ENCODE peak calls at places on chromosomes 2 and 18, in five cellular contexts. R, U, P, I and L are unnamed samples.

GRCh38 chr2:214651451-214651850 is 158.0 kb downstream of the BARD1 start:
- ATAC-seq in P (no peak), R (no peak), U (no peak), I (no peak), L (no peak)

GRCh38 chr18:11902522-11903292 is 5.4 kb downstream of the MPPE1 start:
- ATAC-seq in I (no peak), P (no peak), R (no peak), U (no peak), L (no peak)

GRCh38 chr2:85746313-85747004 is 7.3 kb upstream of the ATOH8 start:
- ATAC-seq in I (no peak), R (no peak), U (no peak), P (no peak), L (no peak)

GRCh38 chr2:4214444-4215295 is 511.3 kb downstream of the DCDC2C start:
- ATAC-seq in R (peak; percentile 51), P (no peak), U (no peak), I (no peak), L (no peak)

GRCh38 chr2:42962521-42962953 is 170.2 kb upstream of the HAAO start:
- ATAC-seq in U (no peak), I (no peak), P (no peak), R (peak; percentile 62), L (no peak)

GRCh38 chr18:48815581-48816324 is 135.0 kb downstream of the SMAD7 start:
- ATAC-seq in P (no peak), U (no peak), R (no peak), I (no peak), L (no peak)

GRCh38 chr18:34511879-34512278 is 198.2 kb upstream of the DTNA start:
- ATAC-seq in I (no peak), U (no peak), R (no peak), P (no peak), L (no peak)

GRCh38 chr18:32393407-32393806 is 77.3 kb downstream of the GAREM1 start:
- ATAC-seq in P (no peak), R (no peak), U (no peak), I (no peak), L (no peak)

GRCh38 chr18:63808125-63808524 is 32.9 kb downstream of the SERPINB7 start:
- ATAC-seq in R (no peak), U (no peak), I (no peak), P (no peak), L (no peak)

GRCh38 chr18:12703096-12703567 is 290 bp downstream of the PSMG2 start:
- ATAC-seq in I (peak; percentile 74), P (no peak), U (peak; percentile 82), R (no peak), L (peak; percentile 62)

GRCh38 chr2:31239842-31240198 is 5.9 kb downstream of the EHD3 start:
- ATAC-seq in U (peak; percentile 54), I (no peak), R (no peak), P (peak; percentile 15), L (peak; percentile 72)

GRCh38 chr18:45628979-45629958 is 14.0 kb downstream of the SLC14A2 start:
- ATAC-seq in I (no peak), U (no peak), R (no peak), P (no peak), L (no peak)

GRCh38 chr2:72341639-72342038 is 194.0 kb upstream of the CYP26B1 start:
- ATAC-seq in U (no peak), I (no peak), R (no peak), P (no peak), L (no peak)

GRCh38 chr2:58649746-58650145 is 408.6 kb upstream of the FANCL start:
- ATAC-seq in P (no peak), U (no peak), R (no peak), I (no peak), L (no peak)

GRCh38 chr18:22198163-22198562 is 28.8 kb downstream of the GATA6 start:
- ATAC-seq in U (no peak), I (no peak), P (no peak), R (no peak), L (no peak)

GRCh38 chr2:96512341-96512740 is 7.2 kb upstream of the NEURL3 start:
- ATAC-seq in I (no peak), P (no peak), R (no peak), U (no peak), L (no peak)

GRCh38 chr18:62717059-62717849 is 1.9 kb downstream of the PHLPP1 start:
- ATAC-seq in I (no peak), U (no peak), R (peak; percentile 4), P (peak; percentile 5), L (no peak)

GRCh38 chr2:58727977-58728656 is 487.0 kb upstream of the FANCL start:
- ATAC-seq in R (no peak), U (no peak), P (no peak), I (no peak), L (no peak)

GRCh38 chr18:25825066-25825465 is 265.3 kb downstream of the SS18 start:
- ATAC-seq in R (no peak), P (no peak), U (no peak), I (no peak), L (no peak)

GRCh38 chr2:45242161-45242741 is 233.0 kb upstream of the SIX2 start:
- ATAC-seq in I (no peak), P (no peak), R (peak; percentile 54), U (no peak), L (peak; percentile 52)

GRCh38 chr2:239792649-239793010 is 232.5 kb downstream of the NDUFA10 start:
- ATAC-seq in R (no peak), U (no peak), P (peak; percentile 20), I (no peak), L (no peak)

GRCh38 chr2:68295523-68295922 is 24.2 kb downstream of the CNRIP1 start:
- ATAC-seq in U (no peak), P (no peak), I (no peak), R (peak; percentile 79), L (no peak)

GRCh38 chr2:15284601-15285000 is 276.5 kb downstream of the NBAS start:
- ATAC-seq in U (no peak), I (no peak), P (no peak), R (no peak), L (no peak)

GRCh38 chr2:15275341-15275740 is 285.8 kb downstream of the NBAS start:
- ATAC-seq in P (no peak), R (no peak), I (no peak), U (no peak), L (no peak)

GRCh38 chr2:15278296-15278695 is 282.8 kb downstream of the NBAS start:
- ATAC-seq in U (no peak), P (no peak), R (no peak), I (no peak), L (no peak)

GRCh38 chr2:15281681-15282080 is 279.5 kb downstream of the NBAS start:
- ATAC-seq in I (no peak), P (no peak), U (no peak), R (no peak), L (no peak)

GRCh38 chr2:15279181-15279876 is 281.8 kb downstream of the NBAS start:
- ATAC-seq in I (no peak), U (no peak), R (no peak), P (peak; percentile 43), L (no peak)
- H3K27ac ChIP-seq in I (no peak overlapping the region), U (no peak overlapping the region), R (no peak overlapping the region), P (no peak overlapping the region), L (no peak overlapping the region)

GRCh38 chr2:23662941-23663729 is 263.8 kb downstream of the ATAD2B start:
- ATAC-seq in R (no peak), I (no peak), P (no peak), U (no peak), L (peak; percentile 82)
- TF ChIP-seq EP300 in R (no peak), I (no peak), P (no peak), U (no peak), L (no peak)

GRCh38 chr2:173956454-173956853 is 8.7 kb downstream of the SP3 start:
- ATAC-seq in P (no peak), I (no peak), R (no peak), U (no peak), L (no peak)
- H3K4me1 ChIP-seq in P (peaks cover 66% of the 10 kb centered on the region), I (peaks cover 36% of the 10 kb centered on the region), R (peaks cover 3% of the 10 kb centered on the region), U (peaks cover 78% of the 10 kb centered on the region), L (peaks cover 13% of the 10 kb centered on the region)

GRCh38 chr2:28626376-28626775 is 125.3 kb upstream of the PPP1CB start:
- ATAC-seq in I (no peak), P (no peak), R (no peak), U (no peak), L (no peak)
- H3K27ac ChIP-seq in I (no peak overlapping the region), P (no peak overlapping the region), R (no peak overlapping the region), U (peak overlapping the region; percentile 89), L (peak overlapping the region; percentile 94)

GRCh38 chr2:205386109-205386508 is 296.2 kb upstream of the NRP2 start:
- ATAC-seq in P (no peak), U (no peak), R (no peak), I (no peak), L (no peak)
- TF ChIP-seq EP300 in P (no peak), U (no peak), R (no peak), I (no peak), L (no peak)

DNA sequence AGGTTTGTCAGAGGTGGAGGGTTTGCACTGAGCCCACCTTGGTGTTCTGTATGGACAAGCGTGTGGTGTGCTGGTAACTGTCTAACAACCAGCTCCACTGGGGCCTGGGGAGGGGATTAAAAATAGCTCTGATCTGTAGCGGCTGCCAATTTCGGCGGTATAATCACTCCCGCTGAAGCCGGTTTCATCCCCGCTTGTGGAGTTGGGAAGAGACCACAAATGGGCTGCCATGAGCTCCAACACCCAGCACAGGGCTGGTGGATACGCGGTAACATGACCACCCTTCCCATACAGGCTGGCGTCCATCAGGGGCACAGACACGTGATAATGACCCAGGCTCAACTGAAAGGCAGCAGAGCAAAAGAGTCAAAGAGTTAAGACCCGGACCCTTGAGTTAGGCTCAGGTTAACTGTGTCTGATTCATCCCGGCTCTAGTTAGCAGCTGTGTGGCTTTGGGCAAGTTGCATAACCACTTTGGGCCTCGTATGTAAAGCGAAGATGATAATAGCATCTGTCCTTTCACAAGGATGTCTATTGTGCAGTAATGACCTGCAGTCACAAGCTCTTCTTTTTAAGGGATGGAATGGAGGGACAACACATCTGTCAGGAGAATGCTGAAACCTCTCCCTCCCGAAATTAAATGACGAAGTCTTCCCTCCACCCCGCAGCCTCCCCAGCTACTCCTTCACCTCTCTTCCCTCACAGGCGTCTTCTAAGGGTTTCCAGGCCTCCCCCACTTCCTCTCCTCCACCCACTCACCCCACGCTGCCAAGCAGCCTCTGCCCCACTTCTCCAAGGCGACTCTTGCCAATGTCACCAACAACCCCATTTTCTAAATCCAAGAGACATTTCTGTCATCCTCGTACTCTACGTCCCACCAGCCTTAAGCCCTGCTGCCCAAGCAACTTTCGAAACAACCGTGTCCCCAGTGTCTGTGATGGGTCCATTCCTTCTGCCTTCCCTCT is 135.3 kb upstream of the ID2 start:
- ATAC-seq in P (no peak), U (no peak), R (no peak), I (no peak), L (no peak)
- H3K4me1 ChIP-seq in P (peaks cover 10% of the 10 kb centered on the region), U (peaks cover 6% of the 10 kb centered on the region), R (peaks cover 47% of the 10 kb centered on the region), I (peaks cover 7% of the 10 kb centered on the region), L (peaks cover 18% of the 10 kb centered on the region)